ENCODE peak calls at places on chromosomes 6 and 20, in six cellular contexts. M, V, L, Q, N and A are unnamed samples.

GRCh38 chr20:56630506-56631317 is 1.6 kb downstream of the TFAP2C start:
- DNase-seq in M (no peak), V (peak; percentile 62), L (no peak), Q (no peak), N (peak; percentile 35), A (no peak)

GRCh38 chr6:105545206-105545920 is 142.5 kb upstream of the PREP start:
- DNase-seq in M (no peak), V (no peak), L (no peak), Q (no peak), N (peak; percentile 38), A (no peak)

GRCh38 chr20:43942661-43943285 is 28.1 kb downstream of the TOX2 start:
- DNase-seq in M (no peak), V (no peak), L (no peak), Q (no peak), N (peak; percentile 60), A (no peak)

GRCh38 chr6:11798096-11798495 is 19.5 kb upstream of the ADTRP start:
- DNase-seq in M (no peak), V (no peak), L (no peak), Q (no peak), N (peak; percentile 26), A (no peak)

GRCh38 chr20:48676795-48677447 is 150.9 kb downstream of the PREX1 start:
- DNase-seq in M (no peak), V (no peak), L (no peak), Q (no peak), N (no peak), A (no peak)

GRCh38 chr6:142537612-142538478 is 236.0 kb downstream of the ADGRG6 start:
- DNase-seq in M (no peak), V (peak; percentile 10), L (no peak), Q (no peak), N (no peak), A (peak; percentile 12)

GRCh38 chr6:166627875-166628849 is 1.1 kb upstream of the RPS6KA2 start:
- DNase-seq in M (no peak), V (peak; percentile 78), L (peak; percentile 29), Q (no peak), N (no peak), A (no peak)

GRCh38 chr6:160265869-160266476 is 7.4 kb upstream of the SLC22A2 start:
- DNase-seq in M (no peak), V (no peak), L (no peak), Q (no peak), N (no peak), A (no peak)

GRCh38 chr20:44207066-44207723 is 3.4 kb downstream of the OSER1 start:
- DNase-seq in M (no peak), V (no peak), L (no peak), Q (no peak), N (no peak), A (no peak)

GRCh38 chr20:51985013-51985415 is 182.7 kb upstream of the SALL4 start:
- DNase-seq in M (peak; percentile 92), V (peak; percentile 72), L (no peak), Q (no peak), N (peak; percentile 93), A (no peak)